ENCODE peak calls at places on chromosome 16, in eight cellular contexts. Y is MM.1S; A is tibial artery; G is cardiac muscle cell; J is naive thymus-derived CD4-positive, alpha-beta T cell; L is foreskin fibroblast; D is psoas muscle; X is A549. P is an unnamed sample.

GRCh38 chr16:71917900-71918299 is 22.6 kb downstream of the IST1 start:
- DNase-seq in Y (no peak), A (no peak), G (no peak), J (no peak), L (peak), D (no peak), X (no peak), P (no peak)

GRCh38 chr16:64317601-64318000 is 804.3 kb downstream of the CDH11 start:
- DNase-seq in Y (no peak), A (no peak), G (no peak), J (no peak), L (no peak), D (no peak), X (no peak), P (no peak)

GRCh38 chr16:85584192-85584757 is 28.8 kb upstream of the GSE1 start:
- DNase-seq in Y (no peak), A (no peak), G (no peak), J (no peak), L (no peak), D (no peak), X (no peak), P (no peak)

GRCh38 chr16:74141015-74141414 is 155.6 kb upstream of the PSMD7 start:
- DNase-seq in Y (no peak), A (no peak), G (no peak), J (no peak), L (no peak), D (no peak), X (no peak), P (no peak)

GRCh38 chr16:86575754-86576557 is 2.4 kb upstream of the FOXL1 start:
- DNase-seq in Y (no peak), A (peak), G (peak), J (no peak), L (peak), D (peak), X (peak), P (peak)

GRCh38 chr16:81606039-81606438 is 161.4 kb downstream of the CMIP start:
- DNase-seq in Y (no peak), A (no peak), G (no peak), J (no peak), L (no peak), D (no peak), X (no peak), P (no peak)

GRCh38 chr16:30525844-30526136 is 576 bp downstream of the ZNF768 start:
- DNase-seq in Y (no peak), A (no peak), G (no peak), J (no peak), L (no peak), D (no peak), X (no peak), P (no peak)

GRCh38 chr16:30903596-30903995 is 7.2 kb downstream of the CTF1 start:
- DNase-seq in Y (no peak), A (no peak), G (no peak), J (no peak), L (peak), D (no peak), X (peak), P (no peak)

GRCh38 chr16:50626868-50627267 is 54.2 kb downstream of the SNX20 start:
- DNase-seq in Y (no peak), A (no peak), G (no peak), J (peak), L (no peak), D (no peak), X (no peak), P (no peak)

GRCh38 chr16:84717484-84717883 is 17.7 kb downstream of the USP10 start:
- DNase-seq in Y (no peak), A (no peak), G (no peak), J (no peak), L (no peak), D (no peak), X (no peak), P (no peak)

GRCh38 chr16:86951831-86952598 is 365.2 kb downstream of the C16orf95 start:
- DNase-seq in Y (no peak), A (peak), G (no peak), J (no peak), L (peak), D (peak), X (peak), P (peak)

GRCh38 chr16:77807-78443 is at the start of gene MPG:
- DNase-seq in Y (peak), A (peak), G (peak), J (peak), L (peak), D (peak), X (peak), P (no peak)

GRCh38 chr16:57639172-57639571 is 10.7 kb downstream of the ADGRG1 start:
- DNase-seq in Y (no peak), A (no peak), G (peak), J (peak), L (no peak), D (no peak), X (no peak), P (no peak)

GRCh38 chr16:85820604-85821372 is 21.3 kb downstream of the COX4I1 start:
- DNase-seq in Y (no peak), A (no peak), G (no peak), J (no peak), L (no peak), D (no peak), X (no peak), P (no peak)

GRCh38 chr16:27491894-27492587 is 57.7 kb downstream of the GTF3C1 start:
- DNase-seq in Y (no peak), A (no peak), G (no peak), J (no peak), L (no peak), D (no peak), X (no peak), P (no peak)

GRCh38 chr16:5605404-5605803 is 507.8 kb upstream of the EEF2KMT start:
- DNase-seq in Y (no peak), A (no peak), G (no peak), J (no peak), L (no peak), D (no peak), X (no peak), P (no peak)

GRCh38 chr16:54178491-54178976 is 108.1 kb downstream of the IRX3 start:
- DNase-seq in Y (no peak), A (no peak), G (peak), J (no peak), L (no peak), D (no peak), X (no peak), P (no peak)

GRCh38 chr16:17585449-17586080 is 114.8 kb upstream of the XYLT1 start:
- DNase-seq in Y (no peak), A (no peak), G (no peak), J (no peak), L (no peak), D (no peak), X (no peak), P (no peak)

GRCh38 chr16:3095869-3096268 is 3.2 kb downstream of the ZSCAN10 start:
- DNase-seq in Y (peak), A (no peak), G (no peak), J (peak), L (no peak), D (no peak), X (peak), P (no peak)

GRCh38 chr16:77951788-77952187 is 70.6 kb upstream of the CLEC3A start:
- DNase-seq in Y (peak), A (no peak), G (peak), J (no peak), L (no peak), D (no peak), X (peak), P (no peak)

GRCh38 chr16:72921106-72921505 is 126.8 kb downstream of the ZFHX3 start:
- DNase-seq in Y (no peak), A (no peak), G (no peak), J (no peak), L (no peak), D (no peak), X (no peak), P (no peak)

GRCh38 chr16:29806096-29806579 is at the start of gene MAZ:
- DNase-seq in Y (peak), A (no peak), G (no peak), J (no peak), L (no peak), D (peak), X (peak), P (no peak)

GRCh38 chr16:27595461-27595860 is 45.5 kb downstream of the KATNIP start:
- DNase-seq in Y (no peak), A (no peak), G (no peak), J (no peak), L (no peak), D (no peak), X (no peak), P (no peak)

GRCh38 chr16:30841332-30841731 is 52.5 kb downstream of the BCL7C start:
- DNase-seq in Y (no peak), A (no peak), G (no peak), J (no peak), L (no peak), D (no peak), X (no peak), P (no peak)

DNA sequence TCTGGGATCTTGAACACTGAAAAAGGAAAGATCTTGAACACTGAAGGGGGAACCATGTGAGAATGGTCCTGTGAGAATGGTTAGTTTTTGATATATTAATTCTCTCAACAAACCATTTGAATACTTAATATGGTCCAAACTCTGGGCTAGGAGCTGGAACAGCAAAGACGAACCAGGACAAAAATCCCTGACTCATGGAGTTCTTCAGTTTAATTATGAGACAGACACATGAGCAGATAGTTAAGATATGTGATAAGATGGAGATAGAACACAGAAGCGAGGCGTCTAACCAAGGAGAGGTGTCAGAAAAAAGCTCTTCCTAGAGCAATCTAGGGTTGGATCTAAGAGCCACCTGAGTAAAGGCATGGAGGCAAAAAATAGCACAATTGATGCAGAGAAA is 1.6 kb downstream of the CKLF start:
- DNase-seq in Y (no peak), A (no peak), G (no peak), J (no peak), L (no peak), D (no peak), X (no peak), P (no peak)
- H3K4me3 ChIP-seq in Y (peak), A (no peak), G (no peak), J (peak), L (no peak), D (peak), X (no peak), P (no peak)

GRCh38 chr16:89506791-89507191 is 1.4 kb upstream of the SPG7 start:
- DNase-seq in Y (no peak), A (no peak), G (no peak), J (peak), L (no peak), D (no peak), X (no peak), P (no peak)

GRCh38 chr16:89507219-89507833 is 877 bp upstream of the SPG7 start:
- DNase-seq in Y (no peak), A (no peak), G (no peak), J (no peak), L (no peak), D (no peak), X (no peak), P (no peak)

GRCh38 chr16:89507834-89508590 is at the start of gene SPG7:
- DNase-seq in Y (peak), A (peak), G (peak), J (peak), L (peak), D (peak), X (peak), P (no peak)

GRCh38 chr16:89505204-89506112 is 2.7 kb upstream of the SPG7 start:
- DNase-seq in Y (no peak), A (peak), G (no peak), J (peak), L (peak), D (peak), X (peak), P (no peak)

GRCh38 chr16:89506113-89506504 is 2.1 kb upstream of the SPG7 start:
- DNase-seq in Y (no peak), A (no peak), G (no peak), J (no peak), L (no peak), D (no peak), X (no peak), P (no peak)
- H3K4me3 ChIP-seq in Y (no peak), A (no peak), G (no peak), J (peak), L (no peak), D (peak), X (peak), P (no peak)

GRCh38 chr16:1380195-1380594 is 28.5 kb downstream of the GNPTG start:
- DNase-seq in Y (no peak), A (no peak), G (no peak), J (no peak), L (no peak), D (no peak), X (no peak), P (no peak)

GRCh38 chr16:1378087-1378803 is 26.5 kb downstream of the GNPTG start:
- DNase-seq in Y (no peak), A (no peak), G (no peak), J (no peak), L (no peak), D (no peak), X (no peak), P (no peak)

GRCh38 chr16:1379054-1379862 is 27.5 kb downstream of the GNPTG start:
- DNase-seq in Y (peak), A (peak), G (peak), J (peak), L (peak), D (peak), X (peak), P (peak)

GRCh38 chr16:1378804-1379053 is 27.0 kb downstream of the GNPTG start:
- DNase-seq in Y (no peak), A (no peak), G (no peak), J (no peak), L (no peak), D (no peak), X (no peak), P (no peak)

DNA sequence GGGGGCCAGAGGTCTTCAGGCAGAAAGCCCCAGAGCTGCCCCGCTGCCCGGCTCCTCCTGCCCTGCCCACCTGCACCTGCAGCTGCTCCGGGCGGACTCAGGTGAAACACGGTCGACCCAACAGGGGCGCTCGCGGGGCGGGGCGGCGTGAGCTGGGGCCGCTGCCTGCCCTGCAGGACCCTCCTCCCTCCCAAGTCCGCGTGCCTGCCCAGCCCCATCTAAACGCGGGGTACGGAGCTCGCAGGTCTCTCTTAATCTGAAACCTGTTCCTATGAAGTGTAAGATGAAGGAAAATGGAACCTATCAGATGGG is 28.1 kb downstream of the GNPTG start:
- DNase-seq in Y (no peak), A (no peak), G (no peak), J (no peak), L (no peak), D (no peak), X (no peak), P (no peak)
- H3K4me3 ChIP-seq in Y (peak), A (peak), G (peak), J (no peak), L (peak), D (peak), X (peak), P (peak)

DNA sequence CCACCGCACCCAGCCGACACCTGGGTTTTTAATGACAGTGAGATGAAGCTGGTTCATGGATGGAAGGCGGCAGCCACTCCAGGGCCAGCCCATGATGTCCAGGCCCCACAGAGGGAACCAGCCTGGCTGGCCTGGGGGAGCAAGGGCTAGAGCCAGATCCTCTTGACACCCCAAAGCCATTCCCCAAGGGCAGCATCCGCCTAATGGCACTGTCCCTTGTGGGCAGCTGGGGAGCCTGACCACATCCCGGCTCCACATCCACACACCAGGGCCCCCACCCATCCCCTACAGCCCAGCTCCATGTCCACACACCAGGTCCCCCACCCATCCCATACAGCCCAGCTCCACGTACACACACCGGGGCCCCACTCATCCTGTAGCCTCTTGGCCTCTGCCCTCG is 53.3 kb upstream of the ACSF3 start:
- DNase-seq in Y (no peak), A (no peak), G (no peak), J (no peak), L (no peak), D (no peak), X (no peak), P (no peak)
- H3K4me3 ChIP-seq in Y (no peak), A (no peak), G (no peak), J (no peak), L (no peak), D (no peak), X (no peak), P (no peak)

GRCh38 chr16:4271176-4272113 is 1.4 kb downstream of the TFAP4 start:
- DNase-seq in Y (peak), A (peak), G (peak), J (peak), L (peak), D (peak), X (peak), P (peak)

GRCh38 chr16:4272114-4272954 is 489 bp downstream of the TFAP4 start:
- DNase-seq in Y (peak), A (peak), G (peak), J (peak), L (no peak), D (peak), X (peak), P (no peak)

GRCh38 chr16:4273858-4274291 is 1.1 kb upstream of the TFAP4 start:
- DNase-seq in Y (peak), A (peak), G (peak), J (no peak), L (peak), D (peak), X (peak), P (no peak)

GRCh38 chr16:4270091-4270490 is 2.7 kb downstream of the TFAP4 start:
- DNase-seq in Y (no peak), A (no peak), G (no peak), J (no peak), L (no peak), D (no peak), X (no peak), P (no peak)

GRCh38 chr16:4270595-4270994 is 2.2 kb downstream of the TFAP4 start:
- DNase-seq in Y (no peak), A (no peak), G (no peak), J (no peak), L (no peak), D (no peak), X (no peak), P (no peak)
- H3K4me3 ChIP-seq in Y (peak), A (peak), G (peak), J (peak), L (peak), D (peak), X (peak), P (no peak)

DNA sequence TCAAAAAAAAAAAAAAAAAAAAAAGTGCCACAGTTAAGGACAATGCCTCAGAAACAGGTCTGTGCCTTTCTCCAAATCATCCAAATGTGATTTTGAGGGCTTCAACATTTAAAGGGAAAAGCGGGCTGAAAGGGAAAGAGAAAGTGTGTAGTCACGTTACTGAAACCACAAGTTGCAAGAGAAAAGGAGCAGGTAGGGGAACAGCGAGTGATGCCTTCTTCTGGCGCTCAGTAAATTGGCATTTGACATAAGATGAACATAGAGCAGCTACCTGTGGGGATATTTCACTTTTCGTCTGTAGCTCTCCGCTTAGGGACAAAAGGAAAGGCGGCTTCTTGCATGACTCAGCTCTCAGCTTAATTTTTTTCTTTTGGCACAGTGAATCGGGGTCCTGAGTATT is 11.1 kb downstream of the CMTM2 start:
- DNase-seq in Y (peak), A (no peak), G (no peak), J (peak), L (no peak), D (no peak), X (no peak), P (no peak)
- H3K4me3 ChIP-seq in Y (peak), A (no peak), G (no peak), J (peak), L (no peak), D (no peak), X (no peak), P (no peak)